ENCODE peak calls at places on chromosome 16, in four cellular contexts. D, N, C and M are unnamed samples. For H3K4me1, the result is how much of the 10 kb centered on the place peaks cover.

GRCh38 chr16:58306327-58306726 is 11.5 kb upstream of the PRSS54 start:
- DNase-seq in D (no peak), N (peak), C (peak), M (peak)

GRCh38 chr16:19164285-19164684 is 3.8 kb upstream of the SYT17 start:
- DNase-seq in N (no peak), C (no peak), D (no peak), M (no peak)

GRCh38 chr16:4115209-4115940 is 867 bp downstream of the ADCY9 start:
- DNase-seq in D (peak), N (peak), C (peak), M (peak)

GRCh38 chr16:69798466-69798865 is 36.3 kb downstream of the WWP2 start:
- DNase-seq in N (peak), D (no peak), C (peak), M (no peak)

GRCh38 chr16:68085259-68086071 is at the start of gene NFATC3:
- DNase-seq in C (peak), N (peak), D (peak), M (peak)

GRCh38 chr16:58488531-58488930 is 11.4 kb upstream of the NDRG4 start:
- DNase-seq in N (no peak), C (no peak), D (no peak), M (no peak)

GRCh38 chr16:79418588-79418987 is 181.9 kb downstream of the MAF start:
- DNase-seq in C (no peak), D (no peak), N (no peak), M (no peak)

GRCh38 chr16:17311333-17312099 is 159.2 kb downstream of the XYLT1 start:
- DNase-seq in C (no peak), N (no peak), D (no peak), M (no peak)

GRCh38 chr16:28210979-28211505 is 723 bp downstream of the XPO6 start:
- DNase-seq in D (peak), C (peak), N (peak), M (peak)

GRCh38 chr16:80441935-80442334 is 98.9 kb upstream of the DYNLRB2 start:
- DNase-seq in N (no peak), D (no peak), C (no peak), M (no peak)

GRCh38 chr16:28131210-28131609 is 67.7 kb upstream of the GSG1L start:
- DNase-seq in D (no peak), N (no peak), C (no peak), M (no peak)

GRCh38 chr16:16045879-16046278 is 96.5 kb downstream of the ABCC1 start:
- DNase-seq in N (no peak), C (no peak), D (no peak), M (no peak)

GRCh38 chr16:56113223-56113622 is 78.1 kb upstream of the GNAO1 start:
- DNase-seq in D (no peak), C (no peak), N (no peak), M (no peak)

GRCh38 chr16:78524066-78524595 is 424.7 kb downstream of the WWOX start:
- DNase-seq in D (no peak), N (no peak), C (no peak), M (peak)

GRCh38 chr16:57734308-57734924 is 1.2 kb upstream of the KATNB1 start:
- DNase-seq in N (no peak), C (no peak), D (no peak), M (no peak)

GRCh38 chr16:46961373-46962353 is 11.8 kb downstream of the DNAJA2 start:
- DNase-seq in C (no peak), N (peak), D (no peak), M (no peak)

GRCh38 chr16:35182943-35183550 is 1723.6 kb downstream of the TP53TG3F start:
- DNase-seq in C (no peak), D (no peak), N (no peak), M (no peak)

GRCh38 chr16:74291577-74292208 is 4.9 kb upstream of the PSMD7 start:
- DNase-seq in D (no peak), C (no peak), N (peak), M (no peak)

GRCh38 chr16:75647138-75647491 is 350 bp downstream of the KARS1 start:
- DNase-seq in D (no peak), C (no peak), N (no peak), M (no peak)

GRCh38 chr16:1941162-1941923 is 1.7 kb downstream of the MSRB1 start:
- DNase-seq in D (no peak), N (no peak), C (no peak), M (no peak)

GRCh38 chr16:84795338-84796053 is 24.3 kb upstream of the CRISPLD2 start:
- DNase-seq in N (peak), D (no peak), C (peak), M (no peak)
- H3K4me2 ChIP-seq in N (peak), D (no peak), C (no peak), M (no peak)

GRCh38 chr16:726438-727290 is at the start of the genes CCDC78 and HAGHL:
- DNase-seq in C (peak), N (peak), D (no peak), M (peak)
- H3K4me1 ChIP-seq in C (under half), N (under half), D (under half), M (under half)

GRCh38 chr16:30163538-30163937 is 19.9 kb upstream of the CORO1A start:
- DNase-seq in D (no peak), C (no peak), N (no peak), M (no peak)

DNA sequence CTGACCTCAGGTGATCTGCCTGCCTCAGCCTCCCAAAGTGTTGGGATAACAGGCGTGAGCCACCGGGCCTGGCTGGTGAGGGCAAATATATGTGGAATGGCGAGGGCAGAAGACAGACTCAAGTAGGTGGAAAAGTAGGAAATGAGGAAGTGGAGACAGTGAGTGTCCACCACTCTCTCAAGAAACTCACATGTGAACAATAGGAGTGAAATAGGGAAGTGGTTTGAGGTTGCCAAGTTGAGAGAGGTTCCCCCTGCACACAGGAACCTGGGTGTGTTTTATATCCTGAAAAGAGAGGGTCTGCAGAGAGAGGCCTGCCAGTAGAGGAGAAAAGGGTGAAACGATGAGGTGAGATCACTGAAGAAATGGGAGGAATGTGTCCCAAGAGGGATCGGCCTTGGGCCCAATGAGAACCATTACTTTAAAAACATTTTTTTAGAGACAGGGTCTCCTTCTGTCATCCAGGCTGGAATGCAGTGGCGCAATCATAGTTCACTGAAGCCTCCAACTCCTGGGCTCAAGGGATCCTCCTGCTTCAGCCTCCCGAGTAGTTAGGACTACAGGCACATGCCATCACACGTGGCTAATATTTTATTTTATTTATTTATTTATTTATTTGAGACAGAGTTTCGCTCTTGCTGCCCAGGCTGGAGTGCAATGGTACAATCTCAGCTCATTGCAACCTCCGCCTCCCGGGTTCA is 17.1 kb upstream of the CORO1A start:
- DNase-seq in C (no peak), N (no peak), D (no peak), M (no peak)
- TF ChIP-seq CTCF in C (no peak), N (no peak), D (no peak), M (no peak)

GRCh38 chr16:51393381-51394005 is 242.4 kb upstream of the SALL1 start:
- DNase-seq in N (peak), D (no peak), C (no peak), M (peak)
- H3K4me2 ChIP-seq in N (peak), D (no peak), C (no peak), M (no peak)

DNA sequence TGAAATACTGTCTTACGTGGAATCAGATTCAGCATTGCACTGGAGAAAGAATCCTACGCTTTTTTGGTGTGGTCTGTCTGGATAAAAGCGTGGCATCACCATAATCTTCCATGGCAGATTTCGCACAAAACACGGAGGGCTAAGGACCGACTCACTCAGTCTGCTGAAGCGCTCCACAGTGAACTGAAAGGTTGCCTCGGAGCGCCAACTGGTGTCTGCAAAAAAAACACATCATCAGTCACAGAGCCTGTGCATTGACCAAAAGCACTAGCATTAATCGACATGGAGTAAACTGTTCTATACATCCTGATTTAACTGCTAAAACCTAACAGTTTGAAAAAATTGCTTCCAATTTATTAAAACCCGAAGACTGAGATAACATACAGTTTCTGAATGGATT is 40.5 kb downstream of the USP7 start:
- DNase-seq in D (no peak), N (no peak), C (no peak), M (no peak)
- H3K4me1 ChIP-seq in D (under half), N (under half), C (under half), M (under half)